ENCODE peak calls at places on chromosomes 11 and 22, in six cellular contexts. N, H, C, J, K and V are unnamed samples.

GRCh38 chr11:74466916-74467885 is at the start of gene KCNE3:
- DNase-seq in K (no peak), C (peak), N (no peak), J (no peak), H (peak), V (no peak)

GRCh38 chr11:9060700-9061111 is 30.7 kb downstream of the SCUBE2 start:
- DNase-seq in N (no peak), C (peak), J (no peak), K (no peak), H (no peak), V (no peak)

GRCh38 chr11:44032304-44033085 is 15.3 kb upstream of the ACCSL start:
- DNase-seq in H (peak), C (no peak), K (no peak), J (peak), N (peak), V (no peak)

GRCh38 chr11:77448269-77448668 is 25.6 kb downstream of the PAK1 start:
- DNase-seq in J (no peak), H (no peak), N (no peak), C (no peak), K (no peak), V (no peak)

GRCh38 chr11:67392182-67392715 is 463 bp downstream of the RAD9A start:
- DNase-seq in J (no peak), N (no peak), H (no peak), C (no peak), K (no peak), V (no peak)

GRCh38 chr11:58574851-58575250 is 805 bp downstream of the LPXN start:
- DNase-seq in J (no peak), K (no peak), N (no peak), H (peak), C (no peak), V (no peak)

GRCh38 chr22:37161442-37161841 is 11.7 kb upstream of the IL2RB start:
- DNase-seq in C (no peak), K (no peak), H (no peak), N (no peak), J (no peak), V (no peak)

GRCh38 chr22:46464701-46465347 is 72.6 kb downstream of the CELSR1 start:
- DNase-seq in N (no peak), K (no peak), H (no peak), C (no peak), J (no peak), V (no peak)

GRCh38 chr11:83456075-83456474 is 169.9 kb upstream of the CCDC90B start:
- DNase-seq in H (peak), N (peak), C (peak), J (no peak), K (no peak), V (no peak)

GRCh38 chr11:10748241-10748640 is 2.8 kb upstream of the CTR9 start:
- DNase-seq in H (no peak), N (no peak), J (no peak), C (no peak), K (no peak), V (no peak)

GRCh38 chr22:37746366-37747089 is 49.7 kb downstream of the TRIOBP start:
- DNase-seq in C (peak), J (no peak), K (no peak), N (no peak), H (no peak), V (no peak)

GRCh38 chr11:119295178-119295577 is 21.8 kb downstream of the MCAM start:
- DNase-seq in J (no peak), H (no peak), N (no peak), C (no peak), K (no peak), V (no peak)

GRCh38 chr11:70786021-70786665 is 387.8 kb downstream of the CTTN start:
- DNase-seq in K (no peak), J (no peak), N (no peak), H (no peak), C (no peak), V (no peak)

GRCh38 chr11:68067991-68068390 is 29.2 kb downstream of the TCIRG1 start:
- DNase-seq in C (no peak), N (no peak), H (no peak), K (no peak), J (no peak), V (no peak)

DNA sequence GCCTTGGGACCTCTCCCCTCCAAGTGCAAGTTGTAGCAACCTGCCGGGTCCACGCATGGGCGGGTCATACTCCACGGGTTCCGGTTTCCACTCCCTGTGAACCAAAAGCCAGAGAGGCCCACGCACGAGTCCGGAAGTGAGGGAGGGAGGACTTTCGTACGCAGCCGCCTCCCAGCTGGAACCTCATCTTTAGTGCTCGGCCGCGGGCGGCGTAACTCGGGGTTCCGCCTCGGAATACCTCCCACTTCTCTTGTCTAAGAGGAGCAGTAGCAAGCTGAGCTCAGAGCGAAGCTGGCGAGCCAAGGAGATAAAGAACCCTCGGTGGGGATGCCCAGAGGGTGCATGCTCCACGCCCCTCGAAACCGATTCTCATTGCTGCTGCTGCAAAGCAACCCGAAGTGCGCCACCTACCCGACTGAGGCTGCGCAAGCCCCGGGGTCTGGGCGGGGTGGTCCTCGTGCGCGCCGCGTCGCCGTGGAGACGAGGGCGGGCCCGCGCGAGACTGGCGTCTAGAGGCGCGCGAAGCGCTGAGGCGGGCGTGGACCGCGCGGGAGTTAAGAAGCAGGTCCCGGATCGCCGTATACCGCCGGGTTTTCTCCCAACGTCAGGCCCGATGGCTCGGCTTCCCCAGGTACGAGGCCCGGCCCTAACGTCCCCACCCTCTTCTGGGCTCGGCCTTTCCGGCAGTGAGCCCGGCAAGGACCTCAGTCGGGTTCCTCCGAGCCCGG is at the start of gene SFI1:
- DNase-seq in K (peak), N (peak), J (peak), C (peak), H (peak), V (peak)
- TF ChIP-seq CTCF in K (peak), N (peak), J (no peak), C (peak), H (peak), V (peak)

GRCh38 chr11:100817620-100818019 is 130.5 kb downstream of the ARHGAP42 start:
- DNase-seq in C (no peak), H (no peak), J (no peak), K (no peak), N (no peak), V (no peak)
- TF ChIP-seq CTCF in C (peak), H (no peak), J (no peak), K (no peak), N (no peak), V (no peak)

DNA sequence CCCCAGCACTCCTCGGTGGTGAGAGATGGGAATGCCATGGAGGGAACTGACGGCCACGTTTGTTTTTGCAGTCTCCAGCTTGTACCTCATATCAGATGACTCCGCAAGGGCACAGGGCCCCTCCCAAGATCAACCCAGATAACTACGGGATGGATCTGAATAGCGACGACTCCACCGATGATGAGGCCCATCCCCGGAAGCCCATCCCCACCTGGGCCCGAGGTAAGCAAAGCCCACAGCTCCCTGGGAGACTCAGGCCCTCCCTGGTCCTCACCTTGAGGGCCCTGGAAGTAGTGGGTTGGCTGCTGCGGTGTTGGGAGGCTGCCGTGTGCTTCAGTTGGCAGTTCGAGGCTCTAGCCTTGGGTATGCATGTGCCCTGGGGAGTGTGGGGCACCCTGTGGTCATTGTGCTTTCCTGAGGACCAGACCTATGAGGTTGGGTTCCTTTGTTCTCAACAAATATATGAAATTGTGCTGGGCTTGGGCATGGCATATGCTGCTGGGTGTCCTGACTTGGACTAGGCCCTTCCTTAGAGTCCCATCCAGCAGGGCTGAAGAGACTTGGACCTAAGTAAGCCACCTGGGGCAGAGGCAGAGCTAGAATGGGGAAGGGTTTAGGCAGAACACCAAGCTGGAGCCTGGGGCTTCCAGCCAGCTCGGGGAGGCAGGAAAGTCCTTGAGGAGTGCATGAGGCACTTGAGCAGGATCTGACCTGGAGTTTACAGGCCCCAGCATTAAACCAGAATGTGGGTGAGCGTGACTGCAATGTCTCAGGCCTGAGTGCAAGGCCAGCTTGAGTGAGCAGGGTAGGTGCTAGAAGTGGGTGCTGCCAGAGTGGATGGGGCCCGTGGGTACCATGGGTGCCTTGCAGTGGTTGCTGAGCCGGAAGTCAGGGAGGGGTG is 26.4 kb downstream of the INCENP start:
- DNase-seq in K (no peak), J (no peak), C (peak), N (peak), H (no peak), V (no peak)
- TF ChIP-seq CTCF in K (no peak), J (no peak), C (no peak), N (no peak), H (no peak), V (no peak)

GRCh38 chr11:21794306-21794705 is 398.6 kb upstream of the ANO5 start:
- DNase-seq in C (no peak), N (no peak), J (no peak), K (no peak), H (no peak), V (no peak)
- TF ChIP-seq CTCF in C (no peak), N (no peak), J (no peak), K (no peak), H (no peak), V (no peak)

DNA sequence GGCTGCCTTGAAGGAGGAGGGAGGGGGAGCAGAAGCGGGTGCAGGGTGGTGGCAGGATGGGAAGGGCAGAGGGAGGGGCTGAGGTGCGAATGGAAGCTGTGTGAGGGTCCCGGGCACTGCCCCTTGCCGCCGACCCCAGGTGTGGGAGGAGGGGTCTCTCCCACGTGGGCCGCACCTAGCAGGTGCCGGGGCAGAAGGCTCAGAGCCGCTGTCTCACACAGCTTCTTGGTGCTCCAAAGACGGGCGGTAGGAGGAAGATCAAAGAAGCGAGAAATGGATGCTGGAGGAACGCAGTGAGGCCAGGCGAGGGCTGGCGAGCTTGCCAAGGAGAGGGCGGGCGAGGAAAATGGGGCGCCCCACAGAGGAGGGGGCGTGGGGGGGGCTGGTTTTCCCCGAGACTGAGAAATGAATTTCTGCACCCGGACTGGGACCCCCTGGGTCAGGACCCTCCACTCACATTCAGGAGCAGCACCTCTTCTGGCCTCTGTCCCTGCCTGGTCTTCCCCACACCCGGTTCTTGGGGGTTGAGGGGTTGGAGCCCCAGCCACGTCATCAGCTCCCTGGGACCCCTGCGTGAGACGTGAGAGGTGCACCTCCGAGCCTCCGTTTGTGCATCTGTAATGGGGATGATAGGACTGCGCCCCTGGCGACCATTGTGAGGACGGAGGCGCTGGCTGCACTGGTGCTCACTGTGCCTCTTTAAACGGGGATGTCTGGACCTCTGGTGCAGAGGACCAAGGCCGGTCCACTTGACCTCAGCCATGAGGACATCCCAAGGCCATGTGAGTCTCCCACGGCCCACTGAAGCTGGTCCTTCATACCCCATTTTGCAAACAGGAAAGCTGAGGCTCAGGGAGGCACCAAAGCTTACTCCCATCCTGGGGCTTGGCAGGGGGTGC is 16.8 kb downstream of the LSP1 start:
- DNase-seq in N (no peak), H (no peak), C (no peak), K (no peak), J (no peak), V (no peak)
- TF ChIP-seq CTCF in N (no peak), H (peak), C (peak), K (no peak), J (no peak), V (no peak)

DNA sequence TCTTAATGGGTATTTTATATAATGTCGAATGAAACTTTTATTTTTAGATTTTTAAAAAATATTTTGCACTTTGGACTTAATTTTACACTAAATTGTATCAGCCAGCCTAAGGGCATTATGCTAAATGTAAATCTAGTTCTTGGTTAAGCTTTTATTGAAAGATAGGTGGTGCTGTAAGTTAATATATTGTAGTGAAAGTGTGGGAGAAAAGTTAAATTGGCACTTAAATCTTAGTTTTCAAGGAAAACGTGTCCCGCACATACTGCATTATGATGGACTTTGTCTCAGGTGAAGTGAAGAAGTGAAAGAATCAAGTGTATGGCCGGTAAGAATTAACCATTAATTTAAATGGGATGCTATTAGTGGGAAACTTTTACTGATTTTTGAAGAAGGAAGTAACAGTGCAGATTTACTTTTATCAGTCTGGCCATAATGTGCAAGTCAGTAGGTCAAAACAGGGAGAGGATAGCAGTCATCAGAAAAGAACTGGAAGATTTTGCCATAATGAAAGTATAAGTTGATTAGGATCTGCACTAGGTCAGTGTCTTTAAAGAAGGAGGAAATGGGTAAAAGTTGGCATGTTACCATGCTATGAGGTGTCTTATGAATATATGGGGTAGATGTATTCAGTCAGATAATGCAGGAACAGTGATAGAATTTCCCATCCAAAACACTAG is 81.6 kb downstream of the PDHX start:
- DNase-seq in C (no peak), N (no peak), J (no peak), K (no peak), H (peak), V (no peak)
- TF ChIP-seq CTCF in C (peak), N (peak), J (no peak), K (peak), H (peak), V (no peak)

GRCh38 chr11:133399855-133400625 is 132.3 kb downstream of the OPCML start:
- DNase-seq in N (no peak), J (no peak), K (no peak), C (no peak), H (no peak), V (no peak)

GRCh38 chr11:133402551-133402950 is 129.8 kb downstream of the OPCML start:
- DNase-seq in N (no peak), K (no peak), C (no peak), J (no peak), H (no peak), V (no peak)

GRCh38 chr11:133408402-133408801 is 123.9 kb downstream of the OPCML start:
- DNase-seq in C (no peak), K (no peak), J (no peak), N (no peak), H (no peak), V (no peak)

GRCh38 chr11:133406493-133406892 is 125.8 kb downstream of the OPCML start:
- DNase-seq in J (no peak), N (no peak), H (no peak), C (no peak), K (no peak), V (no peak)

GRCh38 chr11:133403900-133404299 is 128.4 kb downstream of the OPCML start:
- DNase-seq in K (no peak), N (no peak), H (no peak), C (peak), J (no peak), V (no peak)
- TF ChIP-seq CTCF in K (no peak), N (no peak), H (no peak), C (peak), J (no peak), V (peak)

GRCh38 chr11:13384837-13385417 is 78.1 kb downstream of the BTBD10 start:
- DNase-seq in H (peak), C (peak), J (no peak), N (no peak), K (no peak), V (peak)
- TF ChIP-seq CTCF in H (peak), C (peak), J (peak), N (peak), K (peak), V (peak)